ENCODE peak calls at places on chromosome 7, in seven cellular contexts. N is activated T-cell treated with anti-CD3 and anti-CD28 coated beads, Interleukin-2, amount 50 U/mL, for 24 hours; K is stimulated activated CD8-positive, alpha-beta memory T cell treated with anti-CD3 and anti-CD28 coated beads, Interleukin-2, amount 100 ng/mL, for 48 hours; I is CD4-positive, CD25-positive, alpha-beta regulatory T cell; X is HuH-7; D is AG08396; S is D721Med. J is an unnamed sample.

GRCh38 chr7:42227523-42227922 is 9.5 kb downstream of the GLI3 start:
- DNase-seq in K (no peak), S (no peak), I (no peak), N (peak), X (no peak), D (no peak), J (no peak)

GRCh38 chr7:107746006-107746405 is 2.1 kb downstream of the CBLL1 start:
- DNase-seq in I (no peak), N (no peak), X (no peak), K (no peak), D (peak), S (no peak), J (no peak)

GRCh38 chr7:73822319-73823173 is 8.2 kb upstream of the CLDN4 start:
- DNase-seq in D (peak), N (no peak), S (no peak), X (no peak), K (no peak), I (no peak), J (no peak)

GRCh38 chr7:151433721-151434400 is 6.1 kb downstream of the CRYGN start:
- DNase-seq in D (no peak), I (no peak), N (no peak), X (no peak), K (no peak), S (no peak), J (no peak)

GRCh38 chr7:1232623-1233327 is at the start of gene UNCX:
- DNase-seq in I (no peak), N (no peak), X (no peak), K (no peak), S (peak), D (no peak), J (no peak)

GRCh38 chr7:142969183-142969582 is 7.0 kb upstream of the KEL start:
- DNase-seq in N (no peak), S (no peak), I (no peak), K (no peak), D (no peak), X (no peak), J (no peak)

GRCh38 chr7:103540986-103541385 is 95.0 kb upstream of the SLC26A5 start:
- DNase-seq in I (no peak), S (no peak), K (no peak), D (no peak), X (no peak), N (no peak), J (no peak)

GRCh38 chr7:157684596-157685429 is 348.0 kb downstream of the DNAJB6 start:
- DNase-seq in N (peak), D (no peak), S (no peak), X (no peak), I (no peak), K (no peak), J (no peak)

GRCh38 chr7:27167916-27168264 is 2.6 kb upstream of the HOXA9 start:
- DNase-seq in K (no peak), X (no peak), N (peak), S (no peak), I (no peak), D (no peak), J (no peak)

GRCh38 chr7:18903676-18904075 is 213.8 kb downstream of the TWIST1 start:
- DNase-seq in S (no peak), X (no peak), K (no peak), I (no peak), D (no peak), N (no peak), J (no peak)

GRCh38 chr7:132622081-132622480 is 45.8 kb upstream of the PLXNA4 start:
- DNase-seq in N (no peak), K (no peak), S (no peak), D (no peak), X (no peak), I (no peak), J (no peak)

GRCh38 chr7:105125745-105126144 is 111.7 kb downstream of the KMT2E start:
- DNase-seq in K (no peak), S (no peak), N (no peak), I (no peak), X (no peak), D (no peak), J (no peak)

GRCh38 chr7:124667312-124667711 is 98.3 kb downstream of the GPR37 start:
- DNase-seq in I (no peak), K (no peak), N (no peak), S (no peak), D (peak), X (no peak), J (no peak)

GRCh38 chr7:109751241-109751640 is 1181.6 kb downstream of the DNAJB9 start:
- DNase-seq in D (no peak), I (no peak), N (no peak), S (no peak), X (no peak), K (no peak), J (no peak)

GRCh38 chr7:77989981-77990566 is 191.5 kb downstream of the PHTF2 start:
- DNase-seq in S (no peak), K (no peak), X (no peak), D (no peak), I (no peak), N (no peak), J (no peak)

GRCh38 chr7:73435471-73436009 is 2.0 kb downstream of the FZD9 start:
- DNase-seq in X (no peak), I (no peak), S (no peak), N (no peak), K (no peak), D (no peak), J (no peak)

GRCh38 chr7:47636111-47636692 is 54.3 kb upstream of the TNS3 start:
- DNase-seq in D (no peak), I (no peak), S (no peak), N (no peak), K (no peak), X (no peak), J (no peak)

GRCh38 chr7:1544896-1545416 is 11.0 kb downstream of the TMEM184A start:
- DNase-seq in X (no peak), D (no peak), S (no peak), N (no peak), I (no peak), K (no peak), J (no peak)

GRCh38 chr7:142689439-142690168 is 59.7 kb upstream of the PRSS1 start:
- DNase-seq in S (no peak), K (no peak), I (no peak), X (no peak), D (no peak), N (no peak), J (no peak)

GRCh38 chr7:150503581-150503980 is 11.1 kb upstream of the GIMAP7 start:
- DNase-seq in D (no peak), I (no peak), X (no peak), K (no peak), N (no peak), S (no peak), J (no peak)

GRCh38 chr7:149878523-149878921 is 4.8 kb downstream of the ATP6V0E2 start:
- DNase-seq in I (no peak), K (no peak), N (no peak), D (no peak), S (no peak), X (no peak), J (no peak)

GRCh38 chr7:151626422-151627115 is 106.9 kb upstream of the RHEB start:
- DNase-seq in K (no peak), S (no peak), D (no peak), X (peak), N (no peak), I (peak), J (no peak)